ENCODE peak calls at places on chromosomes 11 and 22, in ten cellular contexts. U, P, M, R, I, S, W, Y, F and Z are unnamed samples.

GRCh38 chr11:120324932-120325810 is at the start of gene TLCD5:
- DNase-seq in Y (no peak), R (peak; percentile 70), U (peak; percentile 41), S (peak; percentile 55), M (peak; percentile 70), W (peak; percentile 72), F (peak; percentile 88), P (no peak), I (no peak), Z (peak; percentile 92)

GRCh38 chr22:40082184-40082583 is 87.4 kb downstream of the FAM83F start:
- DNase-seq in Y (no peak), R (no peak), S (no peak), M (no peak), U (no peak), P (no peak), I (no peak), W (no peak), F (no peak), Z (no peak)

GRCh38 chr11:88310246-88310645 is 27.3 kb downstream of the CTSC start:
- DNase-seq in W (no peak), I (no peak), R (no peak), M (no peak), Y (no peak), P (no peak), F (no peak), U (no peak), S (no peak), Z (no peak)

GRCh38 chr22:38468761-38469305 is 937 bp downstream of the KDELR3 start:
- DNase-seq in W (no peak), I (peak; percentile 65), Y (no peak), U (no peak), F (no peak), M (no peak), R (no peak), P (no peak), S (no peak), Z (no peak)

GRCh38 chr22:42368379-42369249 is 63.6 kb downstream of the NFAM1 start:
- DNase-seq in F (peak; percentile 81), I (peak; percentile 82), Y (no peak), U (no peak), P (no peak), W (no peak), S (no peak), M (peak; percentile 29), R (peak; percentile 46), Z (no peak)

GRCh38 chr22:17370036-17370765 is 941 bp downstream of the CECR2 start:
- DNase-seq in I (no peak), S (no peak), W (no peak), M (peak; percentile 24), P (no peak), R (peak; percentile 41), F (peak; percentile 56), U (no peak), Y (no peak), Z (no peak)

GRCh38 chr11:111535281-111535680 is 5.2 kb upstream of the LAYN start:
- DNase-seq in I (no peak), W (no peak), P (no peak), Y (no peak), F (no peak), S (no peak), U (no peak), M (no peak), R (no peak), Z (no peak)

GRCh38 chr11:126821832-126822231 is 178.7 kb downstream of the KIRREL3 start:
- DNase-seq in P (no peak), U (no peak), R (no peak), I (no peak), M (no peak), S (no peak), Y (no peak), W (no peak), F (no peak), Z (no peak)

GRCh38 chr11:106306942-106307341 is 229.5 kb downstream of the AASDHPPT start:
- DNase-seq in U (no peak), W (no peak), M (no peak), P (no peak), S (no peak), I (no peak), R (no peak), Y (no peak), F (no peak), Z (no peak)

GRCh38 chr22:29569011-29569678 is 11.8 kb downstream of the NIPSNAP1 start:
- DNase-seq in W (no peak), F (no peak), I (no peak), S (no peak), P (no peak), R (no peak), M (no peak), Y (no peak), U (no peak), Z (no peak)

GRCh38 chr22:23400286-23400981 is 179.7 kb downstream of the IGLL1 start:
- DNase-seq in R (no peak), S (no peak), U (no peak), Y (no peak), M (no peak), I (peak; percentile 55), P (no peak), F (peak; percentile 8), W (peak; percentile 50), Z (no peak)

GRCh38 chr11:19025799-19026406 is 34.6 kb downstream of the MRGPRX2 start:
- DNase-seq in W (no peak), F (no peak), U (no peak), Y (no peak), I (no peak), M (no peak), S (no peak), R (no peak), P (no peak), Z (no peak)

GRCh38 chr22:37905534-37906363 is at the start of gene MICALL1:
- DNase-seq in R (peak; percentile 84), U (peak; percentile 23), W (peak; percentile 64), P (no peak), Y (peak; percentile 44), F (peak; percentile 68), I (no peak), M (peak; percentile 62), S (peak; percentile 87), Z (no peak)

GRCh38 chr11:926341-926916 is 759 bp downstream of the AP2A2 start:
- DNase-seq in W (no peak), M (no peak), Y (no peak), S (no peak), P (peak; percentile 33), F (no peak), U (peak; percentile 45), R (no peak), I (no peak), Z (no peak)

GRCh38 chr22:24325105-24325757 is 54.6 kb downstream of the SPECC1L start:
- DNase-seq in I (no peak), M (no peak), P (peak; percentile 96), R (no peak), S (no peak), U (peak; percentile 48), W (no peak), Y (peak; percentile 6), F (no peak), Z (no peak)

GRCh38 chr11:1179641-1180040 is 21.9 kb downstream of the MUC5AC start:
- DNase-seq in F (no peak), Y (no peak), M (no peak), S (no peak), U (no peak), I (no peak), W (no peak), P (no peak), R (peak; percentile 8), Z (no peak)

GRCh38 chr22:18060646-18061620 is 16.9 kb upstream of the PEX26 start:
- DNase-seq in W (no peak), U (no peak), F (no peak), I (no peak), P (no peak), R (peak; percentile 62), S (no peak), Y (no peak), M (no peak), Z (no peak)

GRCh38 chr11:128516886-128517285 is 70.5 kb downstream of the ETS1 start:
- DNase-seq in W (no peak), Y (no peak), M (no peak), R (no peak), I (no peak), P (no peak), U (no peak), F (no peak), S (no peak), Z (no peak)
- TF ChIP-seq CTCF in W (no peak), Y (no peak), M (no peak), R (no peak), I (no peak), P (no peak), U (no peak), F (no peak), S (no peak), Z (no peak)

GRCh38 chr11:62573592-62574362 is at the start of gene EEF1G:
- DNase-seq in M (peak; percentile 95), W (peak; percentile 98), F (peak; percentile 98), S (peak; percentile 98), I (peak; percentile 98), Y (peak; percentile 96), P (peak; percentile 100), R (peak; percentile 98), U (peak; percentile 98), Z (peak; percentile 100)
- TF ChIP-seq CTCF in M (no peak), W (no peak), F (no peak), S (no peak), I (no peak), Y (no peak), P (no peak), R (no peak), U (no peak), Z (no peak)

DNA sequence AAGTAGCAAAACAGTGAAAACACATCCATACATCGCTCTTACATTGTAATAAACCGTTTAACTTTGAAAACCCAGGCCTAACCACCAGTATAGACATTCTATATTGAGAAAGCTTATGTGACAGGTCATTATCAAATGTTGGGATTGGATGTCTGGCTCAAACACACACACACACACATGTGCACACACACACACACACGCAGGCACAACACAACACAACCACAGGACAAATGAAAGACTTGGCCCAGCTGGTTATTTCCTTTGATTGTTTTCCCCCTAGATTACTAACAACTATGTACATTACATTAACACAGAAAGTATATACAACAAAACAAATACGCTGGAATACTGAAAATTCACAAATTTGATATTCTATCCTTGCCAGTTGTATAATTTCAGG is 119.7 kb downstream of the APOL5 start:
- DNase-seq in W (no peak), Y (no peak), I (no peak), U (no peak), M (no peak), P (no peak), F (no peak), R (no peak), S (no peak), Z (no peak)
- TF ChIP-seq CTCF in W (no peak), Y (no peak), I (no peak), U (no peak), M (no peak), P (no peak), F (no peak), R (no peak), S (no peak), Z (no peak)

DNA sequence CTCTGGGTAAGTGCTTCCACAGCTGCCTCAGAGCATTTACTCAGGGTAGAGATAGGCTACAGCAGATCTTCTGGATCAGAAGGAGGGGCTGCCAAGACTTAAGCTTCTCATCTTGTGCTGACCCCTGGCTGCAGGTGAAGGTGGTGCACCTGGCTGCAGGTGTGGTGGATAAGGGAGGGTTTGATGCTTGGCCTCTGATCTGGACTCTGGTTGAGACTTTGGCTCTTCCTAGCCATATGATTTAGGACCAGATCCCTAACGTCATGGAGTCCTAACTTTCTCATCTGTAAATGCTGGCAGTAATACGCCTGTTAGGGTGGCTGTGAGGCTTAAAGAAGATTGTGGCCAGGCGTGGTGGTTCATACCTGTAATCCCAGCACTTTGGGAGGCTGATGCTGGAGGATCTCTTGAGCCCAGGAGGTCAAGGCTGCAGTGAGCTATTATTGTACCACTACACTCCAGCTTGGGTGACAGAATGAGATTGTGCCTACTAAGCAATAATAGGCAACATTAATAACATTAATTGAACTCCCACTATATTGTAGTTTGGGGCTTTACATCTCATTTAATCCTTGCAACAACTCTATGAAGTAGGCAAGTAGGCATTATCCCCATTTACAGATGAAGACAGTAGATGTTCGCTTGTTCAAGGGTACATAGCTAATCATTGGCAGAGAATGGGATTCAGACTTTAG is 10.7 kb downstream of the DTX4 start:
- DNase-seq in W (no peak), S (peak; percentile 44), P (no peak), I (no peak), U (no peak), F (peak; percentile 81), M (no peak), Y (no peak), R (no peak), Z (no peak)
- TF ChIP-seq CTCF in W (peak; percentile 27), S (peak; percentile 52), P (peak; percentile 13), I (no peak), U (peak; percentile 39), F (peak; percentile 84), M (peak; percentile 57), Y (peak; percentile 37), R (peak; percentile 11), Z (no peak)